ENCODE peak calls at places on chromosome 2, in seven cellular contexts. G is transverse colon, D is adrenal gland, L is A549, O is HCT116, R is esophagus squamous epithelium, Y is GM23248. P is an unnamed sample. For H3K9me3, the result is how much of the 10 kb centered on the place peaks cover.

GRCh38 chr2:55862269-55862668 is 61.3 kb downstream of the EFEMP1 start:
- DNase-seq in G (no peak), D (no peak), L (peak), O (no peak), R (no peak), Y (peak), P (no peak)

GRCh38 chr2:123512547-123512946 is 512.5 kb upstream of the CNTNAP5 start:
- DNase-seq in G (no peak), D (no peak), L (no peak), O (no peak), R (no peak), Y (no peak), P (no peak)

GRCh38 chr2:189799531-189799930 is 15.3 kb downstream of the PMS1 start:
- DNase-seq in G (no peak), D (no peak), L (no peak), O (no peak), R (no peak), Y (peak), P (no peak)

GRCh38 chr2:20525041-20526035 is 78.5 kb downstream of the RHOB start:
- DNase-seq in G (peak), D (no peak), L (no peak), O (no peak), R (no peak), Y (peak), P (no peak)

GRCh38 chr2:231308631-231309414 is 86.7 kb upstream of the B3GNT7 start:
- DNase-seq in G (no peak), D (no peak), L (peak), O (no peak), R (no peak), Y (peak), P (no peak)

GRCh38 chr2:109027702-109028101 is 38.7 kb upstream of the EDAR start:
- DNase-seq in G (no peak), D (no peak), L (no peak), O (no peak), R (no peak), Y (no peak), P (no peak)

GRCh38 chr2:237304763-237305514 is 109.0 kb downstream of the COL6A3 start:
- DNase-seq in G (no peak), D (peak), L (no peak), O (peak), R (no peak), Y (peak), P (no peak)

GRCh38 chr2:120251077-120251476 is 1.6 kb upstream of the RALB start:
- DNase-seq in G (no peak), D (no peak), L (no peak), O (no peak), R (no peak), Y (no peak), P (no peak)

GRCh38 chr2:136247204-136247990 is 129.4 kb upstream of the CXCR4 start:
- DNase-seq in G (no peak), D (peak), L (no peak), O (no peak), R (no peak), Y (peak), P (no peak)

GRCh38 chr2:37456479-37456878 is 112.0 kb downstream of the QPCT start:
- DNase-seq in G (no peak), D (no peak), L (no peak), O (no peak), R (no peak), Y (peak), P (peak)

GRCh38 chr2:219944861-219945260 is 317.4 kb downstream of the SLC4A3 start:
- DNase-seq in G (no peak), D (no peak), L (no peak), O (no peak), R (no peak), Y (no peak), P (no peak)

GRCh38 chr2:151857650-151858049 is 29.4 kb upstream of the ARL5A start:
- DNase-seq in G (no peak), D (no peak), L (no peak), O (no peak), R (no peak), Y (no peak), P (no peak)

GRCh38 chr2:1082456-1083205 is 132.0 kb downstream of the SNTG2 start:
- DNase-seq in G (no peak), D (no peak), L (no peak), O (no peak), R (no peak), Y (no peak), P (no peak)

GRCh38 chr2:182406221-182406620 is 20.6 kb downstream of the PDE1A start:
- DNase-seq in G (no peak), D (no peak), L (no peak), O (no peak), R (no peak), Y (peak), P (no peak)

GRCh38 chr2:189297446-189297845 is 117.9 kb upstream of the COL5A2 start:
- DNase-seq in G (no peak), D (no peak), L (no peak), O (no peak), R (no peak), Y (peak), P (no peak)

GRCh38 chr2:11998218-11998617 is 251.8 kb downstream of the LPIN1 start:
- DNase-seq in G (no peak), D (no peak), L (no peak), O (no peak), R (no peak), Y (peak), P (no peak)

GRCh38 chr2:70473101-70473722 is 80.4 kb downstream of the TGFA start:
- DNase-seq in G (no peak), D (no peak), L (no peak), O (no peak), R (no peak), Y (no peak), P (no peak)

GRCh38 chr2:234556848-234557573 is 60.1 kb upstream of the ARL4C start:
- DNase-seq in G (no peak), D (no peak), L (peak), O (no peak), R (no peak), Y (peak), P (no peak)

GRCh38 chr2:17166506-17166905 is 351.7 kb downstream of the RAD51AP2 start:
- DNase-seq in G (no peak), D (no peak), L (no peak), O (no peak), R (no peak), Y (peak), P (no peak)

GRCh38 chr2:168201211-168201610 is 46.2 kb downstream of the STK39 start:
- DNase-seq in G (no peak), D (no peak), L (no peak), O (no peak), R (no peak), Y (no peak), P (no peak)

GRCh38 chr2:45173513-45173912 is 164.3 kb upstream of the SIX2 start:
- DNase-seq in G (no peak), D (no peak), L (peak), O (peak), R (no peak), Y (peak), P (no peak)
- H3K9me3 ChIP-seq in G (under half), D (under half), L (under half), O (under half), R (under half), Y (under half), P (under half)

GRCh38 chr2:133198678-133199077 is 369.6 kb downstream of the NCKAP5 start:
- DNase-seq in G (no peak), D (no peak), L (no peak), O (no peak), R (no peak), Y (no peak), P (no peak)
- H3K9me3 ChIP-seq in G (under half), D (under half), L (under half), O (under half), R (under half), Y (under half), P (under half)

DNA sequence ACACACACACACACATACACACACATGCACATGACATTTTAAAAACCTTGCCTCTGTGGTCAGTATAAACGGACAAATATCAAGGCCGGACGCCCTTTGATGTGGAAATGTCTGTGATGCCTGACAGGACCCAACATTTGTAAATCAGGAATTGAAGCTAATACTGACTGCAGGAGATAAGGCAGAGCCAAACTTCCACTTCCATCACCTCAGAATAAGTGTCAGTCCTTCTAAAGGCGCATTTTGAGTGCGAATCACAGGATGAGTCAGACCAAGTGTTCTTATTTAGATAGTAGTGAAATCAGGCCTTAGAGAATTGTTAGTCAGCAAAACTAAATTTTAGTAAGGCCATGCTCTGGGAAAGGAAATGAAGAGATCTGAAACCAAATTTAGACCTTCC is 211.7 kb upstream of the LRATD1 start:
- DNase-seq in G (no peak), D (no peak), L (no peak), O (no peak), R (no peak), Y (peak), P (no peak)
- H3K9me3 ChIP-seq in G (under half), D (under half), L (under half), O (under half), R (under half), Y (under half), P (under half)

GRCh38 chr2:69260666-69261065 is 126.4 kb downstream of the GFPT1 start:
- DNase-seq in G (no peak), D (no peak), L (no peak), O (no peak), R (no peak), Y (peak), P (no peak)
- H3K9me3 ChIP-seq in G (under half), D (under half), L (under half), O (under half), R (under half), Y (under half), P (under half)

GRCh38 chr2:105880637-105881036 is 135.9 kb downstream of the NCK2 start:
- DNase-seq in G (no peak), D (no peak), L (no peak), O (no peak), R (no peak), Y (no peak), P (no peak)
- H3K9me3 ChIP-seq in G (under half), D (under half), L (under half), O (under half), R (under half), Y (under half), P (under half)

P was measured in T-helper 17 cell.